ENCODE peak calls at places on chromosomes 16 and 17, in four cellular contexts. One of them, this sample, is unnamed.

GRCh38 chr17:43952351-43952723 is 1.4 kb downstream of the PYY start:
- DNase-seq in fibroblast of lung: peak
- DNase-seq in HCT116: no peak
- DNase-seq in DND-41: no peak
- DNase-seq in this sample: peak

GRCh38 chr17:56594528-56595418 is 1.3 kb downstream of the NOG start:
- DNase-seq in DND-41: peak
- DNase-seq in HCT116: no peak
- DNase-seq in fibroblast of lung: peak
- DNase-seq in this sample: peak

GRCh38 chr16:20504418-20504817 is 53.1 kb downstream of the ACSM2A start:
- DNase-seq in DND-41: no peak
- DNase-seq in fibroblast of lung: no peak
- DNase-seq in HCT116: no peak
- DNase-seq in this sample: no peak

GRCh38 chr17:46167826-46168569 is 25.2 kb downstream of the KANSL1 start:
- DNase-seq in DND-41: no peak
- DNase-seq in fibroblast of lung: peak
- DNase-seq in HCT116: no peak
- DNase-seq in this sample: no peak

GRCh38 chr17:30590086-30590485 is 112.9 kb downstream of the GOSR1 start:
- DNase-seq in HCT116: no peak
- DNase-seq in DND-41: no peak
- DNase-seq in fibroblast of lung: peak
- DNase-seq in this sample: no peak

GRCh38 chr17:77420476-77420803 is 279.7 kb downstream of the SEC14L1 start:
- DNase-seq in DND-41: no peak
- DNase-seq in HCT116: no peak
- DNase-seq in fibroblast of lung: no peak
- DNase-seq in this sample: no peak

GRCh38 chr17:78375401-78376079 is 2.9 kb upstream of the PGS1 start:
- DNase-seq in fibroblast of lung: peak
- DNase-seq in HCT116: no peak
- DNase-seq in DND-41: no peak
- DNase-seq in this sample: no peak

GRCh38 chr17:81509048-81509686 is 3.4 kb downstream of the ACTG1 start:
- DNase-seq in HCT116: no peak
- DNase-seq in DND-41: peak
- DNase-seq in fibroblast of lung: no peak
- DNase-seq in this sample: no peak

GRCh38 chr16:78428193-78428592 is 328.7 kb downstream of the WWOX start:
- DNase-seq in fibroblast of lung: no peak
- DNase-seq in DND-41: no peak
- DNase-seq in HCT116: no peak
- DNase-seq in this sample: no peak

GRCh38 chr17:66406701-66407644 is 104.6 kb downstream of the PRKCA start:
- DNase-seq in fibroblast of lung: no peak
- DNase-seq in DND-41: peak
- DNase-seq in HCT116: no peak
- DNase-seq in this sample: no peak

GRCh38 chr17:73068322-73069153 is 23.9 kb downstream of the SLC39A11 start:
- DNase-seq in fibroblast of lung: peak
- DNase-seq in HCT116: no peak
- DNase-seq in DND-41: no peak
- DNase-seq in this sample: no peak

GRCh38 chr17:65228287-65228686 is 91.1 kb downstream of the RGS9 start:
- DNase-seq in HCT116: no peak
- DNase-seq in DND-41: no peak
- DNase-seq in fibroblast of lung: no peak
- DNase-seq in this sample: no peak

GRCh38 chr16:58814348-58814801 is 80.3 kb upstream of the GOT2 start:
- DNase-seq in DND-41: peak
- DNase-seq in HCT116: peak
- DNase-seq in fibroblast of lung: peak
- DNase-seq in this sample: peak

GRCh38 chr17:74297941-74298340 is 23.9 kb downstream of the DNAI2 start:
- DNase-seq in DND-41: no peak
- DNase-seq in fibroblast of lung: peak
- DNase-seq in HCT116: no peak
- DNase-seq in this sample: no peak

GRCh38 chr17:51228177-51228576 is 31.7 kb downstream of the MBTD1 start:
- DNase-seq in HCT116: no peak
- DNase-seq in DND-41: no peak
- DNase-seq in fibroblast of lung: peak
- DNase-seq in this sample: no peak

GRCh38 chr17:49738456-49739163 is 25.3 kb downstream of the FAM117A start:
- DNase-seq in fibroblast of lung: no peak
- DNase-seq in DND-41: no peak
- DNase-seq in HCT116: no peak
- DNase-seq in this sample: no peak

GRCh38 chr17:77409282-77410161 is 268.8 kb downstream of the SEC14L1 start:
- DNase-seq in HCT116: no peak
- DNase-seq in fibroblast of lung: peak
- DNase-seq in DND-41: peak
- DNase-seq in this sample: peak

GRCh38 chr16:379183-379960 is 2.4 kb downstream of the PGAP6 start:
- DNase-seq in HCT116: no peak
- DNase-seq in DND-41: no peak
- DNase-seq in fibroblast of lung: no peak
- DNase-seq in this sample: no peak

GRCh38 chr16:54284319-54284930 is 2.2 kb downstream of the IRX3 start:
- DNase-seq in DND-41: peak
- DNase-seq in HCT116: no peak
- DNase-seq in fibroblast of lung: peak
- DNase-seq in this sample: peak
- TF ChIP-seq EZH2 in DND-41: no peak
- TF ChIP-seq EZH2 in HCT116: no peak
- TF ChIP-seq EZH2 in fibroblast of lung: no peak
- TF ChIP-seq EZH2 in this sample: no peak

GRCh38 chr16:11627292-11627663 is 40.6 kb upstream of the LITAF start:
- DNase-seq in fibroblast of lung: no peak
- DNase-seq in DND-41: no peak
- DNase-seq in HCT116: no peak
- DNase-seq in this sample: no peak

GRCh38 chr16:11624205-11624604 is 37.5 kb upstream of the LITAF start:
- DNase-seq in HCT116: no peak
- DNase-seq in DND-41: no peak
- DNase-seq in fibroblast of lung: no peak
- DNase-seq in this sample: no peak

GRCh38 chr16:11626657-11627291 is 40.1 kb upstream of the LITAF start:
- DNase-seq in fibroblast of lung: no peak
- DNase-seq in HCT116: no peak
- DNase-seq in DND-41: no peak
- DNase-seq in this sample: no peak

GRCh38 chr16:11624645-11625607 is 38.2 kb upstream of the LITAF start:
- DNase-seq in fibroblast of lung: no peak
- DNase-seq in HCT116: no peak
- DNase-seq in DND-41: no peak
- DNase-seq in this sample: no peak

GRCh38 chr16:11625769-11626168 is 39.0 kb upstream of the LITAF start:
- DNase-seq in DND-41: no peak
- DNase-seq in HCT116: no peak
- DNase-seq in fibroblast of lung: no peak
- DNase-seq in this sample: no peak
- H3K4me2 ChIP-seq in DND-41: no peak
- H3K4me2 ChIP-seq in HCT116: no peak
- H3K4me2 ChIP-seq in fibroblast of lung: no peak
- H3K4me2 ChIP-seq in this sample: no peak

GRCh38 chr17:35871415-35871814 is 2.7 kb upstream of the HEATR9 start:
- DNase-seq in DND-41: peak
- DNase-seq in fibroblast of lung: no peak
- DNase-seq in HCT116: no peak
- DNase-seq in this sample: peak
- TF ChIP-seq CTCF in DND-41: peak
- TF ChIP-seq CTCF in fibroblast of lung: no peak
- TF ChIP-seq CTCF in HCT116: peak
- TF ChIP-seq CTCF in this sample: peak

GRCh38 chr17:61814485-61814884 is 48.8 kb downstream of the BRIP1 start:
- DNase-seq in DND-41: no peak
- DNase-seq in fibroblast of lung: no peak
- DNase-seq in HCT116: no peak
- DNase-seq in this sample: no peak
- TF ChIP-seq EZH2 in DND-41: no peak
- TF ChIP-seq EZH2 in fibroblast of lung: no peak
- TF ChIP-seq EZH2 in HCT116: no peak
- TF ChIP-seq EZH2 in this sample: no peak

DNA sequence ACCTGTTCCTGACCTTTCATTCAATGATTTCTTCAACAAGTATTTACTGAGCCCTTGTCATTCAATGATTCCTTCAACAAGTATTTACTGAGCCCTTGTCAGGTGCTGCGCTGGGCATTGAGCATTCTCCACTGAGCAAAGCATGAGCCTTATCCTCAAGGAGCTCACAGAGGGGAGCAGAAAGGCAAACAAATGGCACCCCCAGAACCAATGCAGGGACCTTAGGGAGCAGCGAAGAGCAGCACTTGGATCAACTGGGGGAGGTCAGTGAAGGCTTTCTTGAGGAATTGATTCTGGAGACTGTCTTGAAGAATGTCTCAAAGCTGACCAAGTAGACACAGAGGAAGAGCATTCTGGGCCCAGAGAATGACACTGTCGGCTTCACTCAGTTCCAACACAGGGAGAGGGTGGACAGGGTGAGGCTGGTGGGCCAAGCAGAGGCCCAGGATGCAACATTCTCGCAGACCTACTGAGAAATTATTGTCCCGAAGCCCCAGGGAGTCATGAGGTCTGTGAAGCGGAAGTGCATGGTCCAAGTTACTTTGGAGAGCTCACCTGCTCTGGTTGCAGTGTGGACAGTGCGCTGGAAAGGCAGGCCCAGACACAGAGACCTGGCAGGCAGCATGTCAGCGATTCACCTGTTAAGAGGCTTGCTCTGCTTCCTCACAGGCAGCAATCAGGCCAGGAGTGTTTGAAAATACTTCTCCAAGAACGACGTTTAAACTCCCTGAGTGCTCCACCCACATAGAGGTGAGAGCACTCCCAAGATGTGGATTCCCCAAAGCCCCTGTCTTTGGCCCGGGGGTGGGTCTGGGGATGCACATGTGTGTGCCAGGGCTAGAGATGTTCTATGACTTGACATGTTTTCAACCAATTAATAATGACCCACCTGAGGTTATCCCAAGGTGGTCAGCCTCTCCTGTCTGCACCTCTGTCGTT is 3.2 kb upstream of the MPO start:
- DNase-seq in fibroblast of lung: no peak
- DNase-seq in HCT116: no peak
- DNase-seq in DND-41: no peak
- DNase-seq in this sample: no peak
- H3K4me2 ChIP-seq in fibroblast of lung: no peak
- H3K4me2 ChIP-seq in HCT116: no peak
- H3K4me2 ChIP-seq in DND-41: no peak
- H3K4me2 ChIP-seq in this sample: peak

DNA sequence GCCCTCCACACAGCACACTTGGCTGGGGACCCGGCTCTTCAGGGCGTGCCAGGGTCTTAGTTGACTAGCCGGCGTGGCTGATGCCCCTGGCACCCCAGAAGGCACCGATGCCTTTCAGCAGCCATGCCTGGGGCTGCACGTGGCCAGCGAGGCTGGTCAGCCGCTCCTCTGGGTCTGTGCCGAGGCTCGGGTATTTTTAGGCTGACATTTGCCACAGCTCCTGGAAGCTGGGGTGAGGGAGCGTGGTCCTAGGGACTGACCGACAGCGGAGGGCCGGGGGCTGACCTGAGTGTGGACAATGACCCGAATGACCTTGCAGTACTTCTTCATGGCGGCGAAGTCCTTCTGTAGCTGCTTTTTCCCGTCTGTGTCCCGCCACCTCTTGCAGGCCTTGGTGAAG is 3.9 kb downstream of the RPL3L start:
- DNase-seq in HCT116: no peak
- DNase-seq in DND-41: no peak
- DNase-seq in fibroblast of lung: no peak
- DNase-seq in this sample: no peak
- TF ChIP-seq CTCF in HCT116: no peak
- TF ChIP-seq CTCF in DND-41: no peak
- TF ChIP-seq CTCF in fibroblast of lung: no peak
- TF ChIP-seq CTCF in this sample: no peak